ENCODE peak calls at places on chromosomes 13 and 19, in eight cellular contexts. One of them, this sample, is unnamed.
A peak's percentile ranks its signal among the peaks of the same experiment; 100 is the strongest.

GRCh38 chr19:56301886-56302620 is 12.6 kb downstream of the ZSCAN5A start:
- DNase-seq in anterior cingulate cortex: no peak
- DNase-seq in right cardiac atrium: no peak
- DNase-seq in DMS153: no peak
- DNase-seq in dorsolateral prefrontal cortex: no peak
- DNase-seq in GM03348: no peak
- DNase-seq in HEK293T: no peak
- DNase-seq in stimulated activated CD4-positive, alpha-beta T cell treated with anti-CD3 and anti-CD28 coated beads, Interleukin-12 subunit alpha, Interleukin-12 subunit beta, amount 100 ng/mL, for 24 hours: no peak
- DNase-seq in this sample: no peak

GRCh38 chr19:53908933-53909415 is at the start of gene CACNG7:
- DNase-seq in anterior cingulate cortex: peak; percentile 25
- DNase-seq in right cardiac atrium: no peak
- DNase-seq in DMS153: no peak
- DNase-seq in dorsolateral prefrontal cortex: peak; percentile 53
- DNase-seq in GM03348: peak; percentile 36
- DNase-seq in HEK293T: no peak
- DNase-seq in stimulated activated CD4-positive, alpha-beta T cell treated with anti-CD3 and anti-CD28 coated beads, Interleukin-12 subunit alpha, Interleukin-12 subunit beta, amount 100 ng/mL, for 24 hours: no peak
- DNase-seq in this sample: no peak

GRCh38 chr13:23378009-23378632 is 55.4 kb downstream of the SACS start:
- DNase-seq in anterior cingulate cortex: no peak
- DNase-seq in right cardiac atrium: no peak
- DNase-seq in DMS153: no peak
- DNase-seq in dorsolateral prefrontal cortex: no peak
- DNase-seq in GM03348: peak; percentile 91
- DNase-seq in HEK293T: no peak
- DNase-seq in stimulated activated CD4-positive, alpha-beta T cell treated with anti-CD3 and anti-CD28 coated beads, Interleukin-12 subunit alpha, Interleukin-12 subunit beta, amount 100 ng/mL, for 24 hours: peak; percentile 63
- DNase-seq in this sample: no peak

GRCh38 chr19:20066861-20067260 is 10.9 kb upstream of the ZNF90 start:
- DNase-seq in anterior cingulate cortex: no peak
- DNase-seq in right cardiac atrium: no peak
- DNase-seq in DMS153: no peak
- DNase-seq in dorsolateral prefrontal cortex: no peak
- DNase-seq in GM03348: no peak
- DNase-seq in HEK293T: no peak
- DNase-seq in stimulated activated CD4-positive, alpha-beta T cell treated with anti-CD3 and anti-CD28 coated beads, Interleukin-12 subunit alpha, Interleukin-12 subunit beta, amount 100 ng/mL, for 24 hours: no peak
- DNase-seq in this sample: no peak

GRCh38 chr19:47438793-47439220 is 19.5 kb upstream of the MEIS3 start:
- DNase-seq in anterior cingulate cortex: no peak
- DNase-seq in right cardiac atrium: no peak
- DNase-seq in DMS153: no peak
- DNase-seq in dorsolateral prefrontal cortex: no peak
- DNase-seq in GM03348: no peak
- DNase-seq in HEK293T: no peak
- DNase-seq in stimulated activated CD4-positive, alpha-beta T cell treated with anti-CD3 and anti-CD28 coated beads, Interleukin-12 subunit alpha, Interleukin-12 subunit beta, amount 100 ng/mL, for 24 hours: no peak
- DNase-seq in this sample: no peak

GRCh38 chr19:18460313-18460712 is 22.4 kb upstream of the ISYNA1 start:
- DNase-seq in anterior cingulate cortex: no peak
- DNase-seq in right cardiac atrium: peak; percentile 87
- DNase-seq in DMS153: no peak
- DNase-seq in dorsolateral prefrontal cortex: no peak
- DNase-seq in GM03348: peak; percentile 61
- DNase-seq in HEK293T: no peak
- DNase-seq in stimulated activated CD4-positive, alpha-beta T cell treated with anti-CD3 and anti-CD28 coated beads, Interleukin-12 subunit alpha, Interleukin-12 subunit beta, amount 100 ng/mL, for 24 hours: no peak
- DNase-seq in this sample: peak; percentile 59

GRCh38 chr19:23403581-23404324 is 8.5 kb upstream of the ZNF91 start:
- DNase-seq in anterior cingulate cortex: no peak
- DNase-seq in right cardiac atrium: no peak
- DNase-seq in DMS153: no peak
- DNase-seq in dorsolateral prefrontal cortex: no peak
- DNase-seq in GM03348: no peak
- DNase-seq in HEK293T: no peak
- DNase-seq in stimulated activated CD4-positive, alpha-beta T cell treated with anti-CD3 and anti-CD28 coated beads, Interleukin-12 subunit alpha, Interleukin-12 subunit beta, amount 100 ng/mL, for 24 hours: no peak
- DNase-seq in this sample: no peak

GRCh38 chr13:42996584-42996983 is 4.5 kb upstream of the EPSTI1 start:
- DNase-seq in anterior cingulate cortex: no peak
- DNase-seq in right cardiac atrium: no peak
- DNase-seq in DMS153: no peak
- DNase-seq in dorsolateral prefrontal cortex: no peak
- DNase-seq in GM03348: peak; percentile 70
- DNase-seq in HEK293T: no peak
- DNase-seq in stimulated activated CD4-positive, alpha-beta T cell treated with anti-CD3 and anti-CD28 coated beads, Interleukin-12 subunit alpha, Interleukin-12 subunit beta, amount 100 ng/mL, for 24 hours: no peak
- DNase-seq in this sample: no peak

GRCh38 chr19:18292810-18293641 is 11.6 kb upstream of the JUND start:
- DNase-seq in anterior cingulate cortex: no peak
- DNase-seq in right cardiac atrium: peak; percentile 95
- DNase-seq in DMS153: no peak
- DNase-seq in dorsolateral prefrontal cortex: peak; percentile 74
- DNase-seq in GM03348: peak; percentile 79
- DNase-seq in HEK293T: peak; percentile 48
- DNase-seq in stimulated activated CD4-positive, alpha-beta T cell treated with anti-CD3 and anti-CD28 coated beads, Interleukin-12 subunit alpha, Interleukin-12 subunit beta, amount 100 ng/mL, for 24 hours: peak; percentile 65
- DNase-seq in this sample: peak; percentile 79

GRCh38 chr13:29706923-29707322 is 111.4 kb upstream of the SLC7A1 start:
- DNase-seq in anterior cingulate cortex: no peak
- DNase-seq in right cardiac atrium: no peak
- DNase-seq in DMS153: no peak
- DNase-seq in dorsolateral prefrontal cortex: no peak
- DNase-seq in GM03348: no peak
- DNase-seq in HEK293T: no peak
- DNase-seq in stimulated activated CD4-positive, alpha-beta T cell treated with anti-CD3 and anti-CD28 coated beads, Interleukin-12 subunit alpha, Interleukin-12 subunit beta, amount 100 ng/mL, for 24 hours: no peak
- DNase-seq in this sample: no peak

GRCh38 chr13:111174377-111174776 is 59.3 kb downstream of the ARHGEF7 start:
- DNase-seq in anterior cingulate cortex: no peak
- DNase-seq in right cardiac atrium: no peak
- DNase-seq in DMS153: no peak
- DNase-seq in dorsolateral prefrontal cortex: no peak
- DNase-seq in GM03348: no peak
- DNase-seq in HEK293T: no peak
- DNase-seq in stimulated activated CD4-positive, alpha-beta T cell treated with anti-CD3 and anti-CD28 coated beads, Interleukin-12 subunit alpha, Interleukin-12 subunit beta, amount 100 ng/mL, for 24 hours: no peak
- DNase-seq in this sample: no peak

GRCh38 chr13:75685239-75685697 is 49.1 kb downstream of the LMO7 start:
- DNase-seq in anterior cingulate cortex: no peak
- DNase-seq in right cardiac atrium: no peak
- DNase-seq in DMS153: peak; percentile 68
- DNase-seq in dorsolateral prefrontal cortex: no peak
- DNase-seq in GM03348: peak; percentile 60
- DNase-seq in HEK293T: no peak
- DNase-seq in stimulated activated CD4-positive, alpha-beta T cell treated with anti-CD3 and anti-CD28 coated beads, Interleukin-12 subunit alpha, Interleukin-12 subunit beta, amount 100 ng/mL, for 24 hours: no peak
- DNase-seq in this sample: no peak

GRCh38 chr19:49849433-49850220 is 1.3 kb upstream of the PTOV1 start:
- DNase-seq in anterior cingulate cortex: no peak
- DNase-seq in right cardiac atrium: peak; percentile 35
- DNase-seq in DMS153: no peak
- DNase-seq in dorsolateral prefrontal cortex: no peak
- DNase-seq in GM03348: no peak
- DNase-seq in HEK293T: no peak
- DNase-seq in stimulated activated CD4-positive, alpha-beta T cell treated with anti-CD3 and anti-CD28 coated beads, Interleukin-12 subunit alpha, Interleukin-12 subunit beta, amount 100 ng/mL, for 24 hours: no peak
- DNase-seq in this sample: no peak

GRCh38 chr19:43467730-43468129 is 2.3 kb upstream of the LYPD3 start:
- DNase-seq in anterior cingulate cortex: no peak
- DNase-seq in right cardiac atrium: no peak
- DNase-seq in DMS153: no peak
- DNase-seq in dorsolateral prefrontal cortex: no peak
- DNase-seq in GM03348: no peak
- DNase-seq in HEK293T: no peak
- DNase-seq in stimulated activated CD4-positive, alpha-beta T cell treated with anti-CD3 and anti-CD28 coated beads, Interleukin-12 subunit alpha, Interleukin-12 subunit beta, amount 100 ng/mL, for 24 hours: no peak
- DNase-seq in this sample: no peak

This sample was measured in testis.